ENCODE peak calls at places on chromosome 5, in seven cellular contexts. L is heart left ventricle, C is body of pancreas, Q is heart right ventricle, K is right lobe of liver, I is HepG2, G is neural progenitor cell. A is an unnamed sample. For H3K27me3, the result is how much of the 10 kb centered on the place peaks cover.

GRCh38 chr5:120769291-120769872 is 305.3 kb downstream of the PRR16 start:
- DNase-seq in L (no peak), C (no peak), Q (no peak), K (no peak), I (no peak), G (no peak), A (no peak)

GRCh38 chr5:160287378-160288051 is 24.8 kb downstream of the CCNJL start:
- DNase-seq in L (peak), C (peak), Q (peak), K (peak), I (peak), G (peak), A (peak)

GRCh38 chr5:88883566-88884434 is 816 bp upstream of the MEF2C start:
- DNase-seq in L (peak), C (peak), Q (peak), K (peak), I (no peak), G (peak), A (no peak)

GRCh38 chr5:77957931-77958476 is 181.9 kb upstream of the TBCA start:
- DNase-seq in L (no peak), C (no peak), Q (no peak), K (no peak), I (no peak), G (peak), A (peak)

GRCh38 chr5:89125372-89125771 is 242.4 kb upstream of the MEF2C start:
- DNase-seq in L (no peak), C (no peak), Q (no peak), K (no peak), I (no peak), G (no peak), A (no peak)

GRCh38 chr5:56003633-56004032 is 8.9 kb upstream of the IL6ST start:
- DNase-seq in L (no peak), C (no peak), Q (no peak), K (no peak), I (no peak), G (no peak), A (no peak)

GRCh38 chr5:179875741-179876667 is 17.4 kb upstream of the MRNIP start:
- DNase-seq in L (no peak), C (no peak), Q (no peak), K (no peak), I (no peak), G (no peak), A (no peak)

GRCh38 chr5:77367733-77368132 is 124.4 kb downstream of the WDR41 start:
- DNase-seq in L (no peak), C (no peak), Q (no peak), K (no peak), I (no peak), G (no peak), A (no peak)

GRCh38 chr5:124790895-124791732 is 44.7 kb upstream of the ZNF608 start:
- DNase-seq in L (no peak), C (no peak), Q (no peak), K (no peak), I (no peak), G (no peak), A (no peak)

GRCh38 chr5:68070641-68071191 is 144.8 kb upstream of the PIK3R1 start:
- DNase-seq in L (no peak), C (no peak), Q (no peak), K (no peak), I (no peak), G (no peak), A (no peak)

GRCh38 chr5:103487822-103488493 is 74.6 kb downstream of the NUDT12 start:
- DNase-seq in L (no peak), C (no peak), Q (no peak), K (no peak), I (no peak), G (no peak), A (no peak)

GRCh38 chr5:1884638-1885475 is 2.1 kb upstream of the IRX4 start:
- DNase-seq in L (no peak), C (no peak), Q (no peak), K (no peak), I (no peak), G (peak), A (no peak)

DNA sequence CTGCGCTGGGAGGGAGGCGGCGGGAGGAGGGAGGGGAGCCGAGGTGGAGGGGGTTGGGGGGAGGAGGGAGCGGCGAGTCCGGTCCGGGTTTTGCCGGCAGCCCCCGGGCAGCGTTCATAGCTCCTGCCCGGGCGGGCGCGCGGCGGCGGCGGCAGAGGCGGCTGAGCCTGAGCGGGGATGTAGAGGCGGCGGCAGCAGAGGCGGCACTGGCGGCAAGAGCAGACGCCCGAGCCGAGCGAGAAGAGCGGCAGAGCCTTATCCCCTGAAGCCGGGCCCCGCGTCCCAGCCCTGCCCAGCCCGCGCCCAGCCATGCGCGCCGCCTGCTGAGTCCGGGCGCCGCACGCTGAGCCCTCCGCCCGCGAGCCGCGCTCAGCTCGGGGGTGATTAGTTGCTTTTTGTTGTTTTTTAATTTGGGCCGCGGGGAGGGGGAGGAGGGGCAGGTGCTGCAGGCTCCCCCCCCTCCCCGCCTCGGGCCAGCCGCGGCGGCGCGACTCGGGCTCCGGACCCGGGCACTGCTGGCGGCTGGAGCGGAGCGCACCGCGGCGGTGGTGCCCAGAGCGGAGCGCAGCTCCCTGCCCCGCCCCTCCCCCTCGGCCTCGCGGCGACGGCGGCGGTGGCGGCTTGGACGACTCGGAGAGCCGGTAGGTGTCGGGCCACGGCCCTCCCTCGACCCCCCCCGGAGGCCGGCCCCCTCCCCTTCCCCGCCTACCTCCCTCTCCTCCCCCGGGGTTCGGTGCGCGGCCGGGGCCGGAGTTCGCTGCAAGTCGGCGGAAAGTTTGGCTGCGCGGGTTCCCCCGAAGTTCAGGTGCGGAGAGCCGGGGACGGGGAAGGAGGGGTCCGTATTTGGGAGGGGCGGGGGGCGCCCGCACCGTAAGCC is at the start of gene CXXC5:
- DNase-seq in L (peak), C (peak), Q (peak), K (peak), I (no peak), G (peak), A (peak)
- H3K27me3 ChIP-seq in L (under half), C (under half), Q (under half), K (under half), I (under half), G (under half), A (under half)

DNA sequence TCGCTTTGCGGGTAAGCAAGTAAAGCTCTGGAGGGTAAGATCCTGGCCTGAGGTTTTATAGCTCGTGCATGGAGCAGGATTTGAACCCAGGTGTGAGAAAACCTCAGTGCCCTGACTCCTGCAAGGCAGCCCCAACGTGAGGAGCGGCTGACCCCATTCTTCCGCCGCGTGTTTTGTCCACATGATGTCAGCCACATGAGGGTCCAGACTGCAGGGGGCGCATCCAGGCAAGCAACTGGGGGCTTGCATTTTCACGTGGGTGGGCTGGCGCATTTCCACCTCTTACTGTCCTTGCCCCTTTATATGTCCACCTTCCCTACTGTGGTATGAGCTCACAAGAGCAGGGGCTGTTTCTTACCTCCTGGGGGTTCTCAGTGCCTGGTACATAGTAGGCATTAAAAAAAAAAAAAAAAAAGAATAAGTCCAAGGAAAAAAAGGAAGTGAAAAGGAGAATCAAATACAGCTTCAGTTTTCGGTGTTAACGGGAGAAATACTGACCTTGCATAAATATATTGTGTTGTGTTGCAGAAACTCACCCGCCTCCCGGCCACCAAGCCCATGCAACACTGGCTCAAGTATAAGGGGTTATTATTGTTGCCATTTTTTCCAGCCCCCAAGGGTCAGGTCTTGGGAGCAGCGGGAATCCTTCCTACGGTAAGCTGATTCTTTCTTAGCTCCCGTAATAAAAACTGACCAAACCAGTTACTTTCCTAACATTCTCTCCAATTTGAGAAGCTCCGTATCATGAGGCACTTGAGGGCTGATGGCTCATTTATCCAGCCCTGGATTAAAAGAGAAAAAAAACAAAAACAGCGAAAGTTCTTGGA is 15.0 kb downstream of the TLX3 start:
- DNase-seq in L (no peak), C (no peak), Q (no peak), K (no peak), I (no peak), G (peak), A (no peak)
- H3K27me3 ChIP-seq in L (under half), C (under half), Q (half or more), K (under half), I (under half), G (half or more), A (under half)

GRCh38 chr5:43044181-43044914 is 4.2 kb upstream of the ANXA2R start:
- DNase-seq in L (no peak), C (no peak), Q (no peak), K (no peak), I (no peak), G (peak), A (no peak)

GRCh38 chr5:43041669-43042175 is 1.6 kb upstream of the ANXA2R start:
- DNase-seq in L (peak), C (peak), Q (no peak), K (peak), I (peak), G (no peak), A (no peak)

GRCh38 chr5:43043400-43043756 is 3.3 kb upstream of the ANXA2R start:
- DNase-seq in L (no peak), C (no peak), Q (no peak), K (no peak), I (no peak), G (no peak), A (no peak)

GRCh38 chr5:43042176-43042625 is 2.1 kb upstream of the ANXA2R start:
- DNase-seq in L (peak), C (peak), Q (peak), K (peak), I (peak), G (peak), A (peak)

GRCh38 chr5:43042626-43043399 is 2.7 kb upstream of the ANXA2R start:
- DNase-seq in L (peak), C (peak), Q (peak), K (peak), I (no peak), G (peak), A (peak)
- H3K27me3 ChIP-seq in L (under half), C (under half), Q (under half), K (under half), I (under half), G (half or more), A (half or more)

GRCh38 chr5:94113-94892 is 2.3 kb downstream of the PLEKHG4B start:
- DNase-seq in L (no peak), C (no peak), Q (no peak), K (no peak), I (no peak), G (no peak), A (no peak)
- H3K27me3 ChIP-seq in L (under half), C (under half), Q (half or more), K (under half), I (half or more), G (under half), A (under half)

GRCh38 chr5:115166744-115167393 is 2.8 kb downstream of the TRIM36 start:
- DNase-seq in L (no peak), C (no peak), Q (no peak), K (no peak), I (no peak), G (no peak), A (no peak)

GRCh38 chr5:115169392-115170127 is at the start of gene TRIM36:
- DNase-seq in L (peak), C (peak), Q (peak), K (peak), I (peak), G (peak), A (peak)

GRCh38 chr5:115168829-115169391 is 798 bp downstream of the TRIM36 start:
- DNase-seq in L (no peak), C (peak), Q (no peak), K (peak), I (no peak), G (peak), A (peak)

GRCh38 chr5:115170128-115170923 is 618 bp upstream of the TRIM36 start:
- DNase-seq in L (peak), C (peak), Q (no peak), K (peak), I (no peak), G (peak), A (no peak)

GRCh38 chr5:115170924-115171510 is 1.3 kb upstream of the TRIM36 start:
- DNase-seq in L (no peak), C (no peak), Q (no peak), K (no peak), I (no peak), G (no peak), A (no peak)
- H3K27me3 ChIP-seq in L (under half), C (under half), Q (half or more), K (under half), I (under half), G (half or more), A (half or more)

GRCh38 chr5:150166193-150167162 is at the start of gene CDX1:
- DNase-seq in L (no peak), C (no peak), Q (no peak), K (no peak), I (no peak), G (no peak), A (no peak)

GRCh38 chr5:150167908-150168307 is 1.3 kb downstream of the CDX1 start:
- DNase-seq in L (no peak), C (no peak), Q (no peak), K (no peak), I (no peak), G (peak), A (no peak)

GRCh38 chr5:150172147-150172546 is 5.6 kb downstream of the CDX1 start:
- DNase-seq in L (no peak), C (no peak), Q (no peak), K (no peak), I (no peak), G (no peak), A (no peak)

GRCh38 chr5:150167163-150167798 is 703 bp downstream of the CDX1 start:
- DNase-seq in L (no peak), C (no peak), Q (no peak), K (no peak), I (no peak), G (peak), A (no peak)

GRCh38 chr5:150168864-150169263 is 2.3 kb downstream of the CDX1 start:
- DNase-seq in L (no peak), C (no peak), Q (no peak), K (no peak), I (no peak), G (no peak), A (no peak)
- H3K27me3 ChIP-seq in L (under half), C (under half), Q (under half), K (under half), I (under half), G (half or more), A (under half)

DNA sequence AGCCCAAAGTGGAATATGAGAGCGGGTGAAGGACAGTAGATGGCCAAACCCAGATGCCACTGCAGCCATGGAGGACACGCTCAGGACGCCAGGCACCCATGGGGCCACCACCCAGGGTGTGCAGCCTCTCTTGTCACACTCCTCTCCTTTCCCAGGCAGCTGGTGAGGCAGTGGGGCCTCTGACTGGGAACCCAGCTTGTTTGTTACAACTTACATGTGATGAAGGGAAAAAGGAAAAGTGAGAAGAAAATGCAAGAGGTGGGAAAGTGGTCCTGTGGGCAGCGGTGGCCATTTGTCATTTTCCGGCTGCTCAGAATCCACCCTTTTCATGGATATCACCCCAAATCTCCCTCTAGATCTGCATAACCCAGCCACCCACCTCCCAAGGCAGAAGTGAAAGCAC is 62.7 kb upstream of the UNC5A start:
- DNase-seq in L (no peak), C (no peak), Q (no peak), K (no peak), I (no peak), G (no peak), A (no peak)
- H3K27me3 ChIP-seq in L (under half), C (under half), Q (half or more), K (under half), I (half or more), G (under half), A (half or more)

DNA sequence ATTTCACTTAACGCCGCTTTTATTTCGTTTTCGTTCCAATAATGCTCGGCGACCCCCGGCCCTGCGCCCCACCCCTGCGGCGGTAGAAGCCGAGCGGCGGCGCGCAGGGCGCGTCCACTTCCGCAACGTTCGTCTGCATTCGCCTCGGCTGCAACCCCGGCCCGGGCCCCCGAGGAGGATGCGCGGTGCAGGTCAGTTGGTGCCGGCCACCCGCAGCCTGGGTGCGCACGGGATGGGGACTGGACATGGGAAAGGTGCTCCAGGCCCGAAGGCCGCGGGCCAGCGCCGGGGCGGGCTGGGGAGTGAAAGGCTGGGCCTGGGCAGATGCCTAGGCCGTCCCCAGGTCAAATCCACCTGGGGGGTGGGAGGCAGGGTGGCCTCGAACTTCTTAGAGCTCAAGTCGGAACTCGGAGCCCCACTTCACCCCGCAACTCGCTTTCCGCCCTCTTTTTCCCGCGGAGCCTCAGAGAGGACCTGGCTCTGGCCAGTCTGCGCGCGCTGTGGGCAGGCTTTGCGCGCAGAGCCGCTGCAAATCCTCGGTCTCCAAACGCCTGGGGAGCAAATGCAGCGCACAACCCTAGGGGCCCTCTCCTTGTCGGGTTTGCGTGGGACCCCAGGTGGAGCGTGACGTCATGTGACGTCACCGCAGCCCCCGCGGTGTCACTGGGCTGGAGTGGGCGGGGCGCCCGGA is 3.2 kb downstream of the TLX3 start:
- DNase-seq in L (no peak), C (no peak), Q (no peak), K (no peak), I (no peak), G (peak), A (no peak)
- H3K27me3 ChIP-seq in L (half or more), C (half or more), Q (half or more), K (under half), I (half or more), G (half or more), A (half or more)

DNA sequence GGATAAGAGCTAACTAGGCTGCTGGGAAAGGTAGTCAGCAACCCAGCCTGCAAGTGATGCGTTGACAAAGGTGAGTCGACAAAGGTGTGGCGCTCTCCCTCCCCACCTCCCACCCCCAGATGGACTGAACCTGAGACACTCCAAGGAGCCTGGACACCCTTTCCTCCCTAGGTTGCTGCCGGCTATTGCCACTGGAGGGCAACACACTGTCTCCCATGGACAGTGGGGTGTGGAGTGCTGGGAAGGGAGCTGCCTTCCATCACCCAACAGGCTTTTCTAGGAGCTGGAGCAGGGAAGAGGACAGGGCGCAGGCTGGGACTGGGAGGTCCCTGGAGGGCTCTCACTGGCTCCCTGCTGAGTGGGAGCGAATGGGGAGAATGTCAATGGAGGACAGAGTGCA is 75.4 kb upstream of the ARAP3 start:
- DNase-seq in L (no peak), C (peak), Q (no peak), K (no peak), I (no peak), G (peak), A (no peak)
- H3K27me3 ChIP-seq in L (under half), C (under half), Q (under half), K (under half), I (under half), G (under half), A (under half)

GRCh38 chr5:136199408-136199807 is 6.4 kb upstream of the SMIM32 start:
- DNase-seq in L (no peak), C (no peak), Q (no peak), K (no peak), I (no peak), G (no peak), A (no peak)
- H3K27me3 ChIP-seq in L (under half), C (under half), Q (under half), K (under half), I (under half), G (under half), A (under half)

A was measured in neuronal stem cell.